ENCODE peak calls at places on chromosomes 13 and 19, in four cellular contexts. One of them, this sample, is unnamed.

GRCh38 chr13:100389617-100390016 is 199.0 kb downstream of the GGACT start:
- DNase-seq in PC-3: no peak
- DNase-seq in RPMI8226: no peak
- DNase-seq in Calu3: no peak
- DNase-seq in this sample: no peak

GRCh38 chr13:99990045-99990977 is 8.7 kb downstream of the ZIC2 start:
- DNase-seq in PC-3: no peak
- DNase-seq in RPMI8226: no peak
- DNase-seq in Calu3: no peak
- DNase-seq in this sample: no peak

GRCh38 chr19:53908106-53908932 is 759 bp upstream of the CACNG7 start:
- DNase-seq in PC-3: peak
- DNase-seq in RPMI8226: peak
- DNase-seq in Calu3: peak
- DNase-seq in this sample: peak

GRCh38 chr13:24679686-24680085 is 522 bp upstream of the ATP12A start:
- DNase-seq in PC-3: no peak
- DNase-seq in RPMI8226: no peak
- DNase-seq in Calu3: no peak
- DNase-seq in this sample: no peak

GRCh38 chr19:17327654-17328516 is 6.8 kb downstream of the ANO8 start:
- DNase-seq in PC-3: no peak
- DNase-seq in RPMI8226: no peak
- DNase-seq in Calu3: no peak
- DNase-seq in this sample: no peak

GRCh38 chr19:3233116-3233515 is 8.7 kb downstream of the CELF5 start:
- DNase-seq in PC-3: no peak
- DNase-seq in RPMI8226: no peak
- DNase-seq in Calu3: no peak
- DNase-seq in this sample: no peak

GRCh38 chr19:17002455-17002854 is 24.2 kb downstream of the CPAMD8 start:
- DNase-seq in PC-3: no peak
- DNase-seq in RPMI8226: no peak
- DNase-seq in Calu3: no peak
- DNase-seq in this sample: no peak

GRCh38 chr19:3316659-3317207 is 49.6 kb upstream of the NFIC start:
- DNase-seq in PC-3: no peak
- DNase-seq in RPMI8226: no peak
- DNase-seq in Calu3: no peak
- DNase-seq in this sample: no peak

GRCh38 chr19:51020988-51021651 is 1.6 kb upstream of the KLK10 start:
- DNase-seq in PC-3: peak
- DNase-seq in RPMI8226: peak
- DNase-seq in Calu3: peak
- DNase-seq in this sample: peak

GRCh38 chr13:73338389-73338788 is 279.6 kb downstream of the KLF5 start:
- DNase-seq in PC-3: no peak
- DNase-seq in RPMI8226: no peak
- DNase-seq in Calu3: no peak
- DNase-seq in this sample: no peak

GRCh38 chr13:101919541-101920306 is 467.2 kb downstream of the ITGBL1 start:
- DNase-seq in PC-3: no peak
- DNase-seq in RPMI8226: no peak
- DNase-seq in Calu3: peak
- DNase-seq in this sample: peak

GRCh38 chr13:76822691-76823267 is 63.4 kb downstream of the KCTD12 start:
- DNase-seq in PC-3: peak
- DNase-seq in RPMI8226: peak
- DNase-seq in Calu3: no peak
- DNase-seq in this sample: peak

GRCh38 chr19:31253816-31254551 is 95.3 kb downstream of the TSHZ3 start:
- DNase-seq in PC-3: peak
- DNase-seq in RPMI8226: peak
- DNase-seq in Calu3: no peak
- DNase-seq in this sample: peak

GRCh38 chr13:73079359-73079758 is 20.6 kb downstream of the KLF5 start:
- DNase-seq in PC-3: no peak
- DNase-seq in RPMI8226: no peak
- DNase-seq in Calu3: no peak
- DNase-seq in this sample: no peak

GRCh38 chr13:25971499-25972145 is 80.2 kb downstream of the SHISA2 start:
- DNase-seq in PC-3: peak
- DNase-seq in RPMI8226: no peak
- DNase-seq in Calu3: no peak
- DNase-seq in this sample: no peak

GRCh38 chr19:46320559-46320958 is 23.7 kb downstream of the HIF3A start:
- DNase-seq in PC-3: no peak
- DNase-seq in RPMI8226: no peak
- DNase-seq in Calu3: no peak
- DNase-seq in this sample: no peak

GRCh38 chr19:58229255-58229639 is 533 bp downstream of the ZNF544 start:
- DNase-seq in PC-3: peak
- DNase-seq in RPMI8226: peak
- DNase-seq in Calu3: peak
- DNase-seq in this sample: peak

GRCh38 chr13:80529734-80530133 is 188.8 kb upstream of the SPRY2 start:
- DNase-seq in PC-3: peak
- DNase-seq in RPMI8226: no peak
- DNase-seq in Calu3: no peak
- DNase-seq in this sample: no peak

GRCh38 chr13:28392896-28393295 is 102.0 kb downstream of the FLT1 start:
- DNase-seq in PC-3: no peak
- DNase-seq in RPMI8226: no peak
- DNase-seq in Calu3: no peak
- DNase-seq in this sample: no peak

GRCh38 chr19:2180881-2181617 is 17.3 kb downstream of the DOT1L start:
- DNase-seq in PC-3: no peak
- DNase-seq in RPMI8226: no peak
- DNase-seq in Calu3: no peak
- DNase-seq in this sample: no peak

GRCh38 chr13:64540468-64540867 is 2689.7 kb downstream of the PCDH9 start:
- DNase-seq in PC-3: no peak
- DNase-seq in RPMI8226: no peak
- DNase-seq in Calu3: no peak
- DNase-seq in this sample: no peak

GRCh38 chr13:23599083-23599925 is 29.1 kb downstream of the TNFRSF19 start:
- DNase-seq in PC-3: peak
- DNase-seq in RPMI8226: no peak
- DNase-seq in Calu3: peak
- DNase-seq in this sample: peak

GRCh38 chr13:50392977-50393376 is 377.7 kb downstream of the KCNRG start:
- DNase-seq in PC-3: no peak
- DNase-seq in RPMI8226: no peak
- DNase-seq in Calu3: no peak
- DNase-seq in this sample: no peak

GRCh38 chr19:19544257-19545127 is 6.4 kb downstream of the CILP2 start:
- DNase-seq in PC-3: no peak
- DNase-seq in RPMI8226: no peak
- DNase-seq in Calu3: no peak
- DNase-seq in this sample: no peak

GRCh38 chr19:4390017-4390861 is 10.1 kb downstream of the SH3GL1 start:
- DNase-seq in PC-3: no peak
- DNase-seq in RPMI8226: no peak
- DNase-seq in Calu3: no peak
- DNase-seq in this sample: no peak

GRCh38 chr19:4278010-4278409 is 1.1 kb upstream of the SHD start:
- DNase-seq in PC-3: no peak
- DNase-seq in RPMI8226: no peak
- DNase-seq in Calu3: no peak
- DNase-seq in this sample: no peak

GRCh38 chr19:23345838-23346237 is 49.4 kb downstream of the ZNF91 start:
- DNase-seq in PC-3: no peak
- DNase-seq in RPMI8226: no peak
- DNase-seq in Calu3: no peak
- DNase-seq in this sample: no peak

GRCh38 chr13:51955281-51955771 is 55.9 kb downstream of the ATP7B start:
- DNase-seq in PC-3: peak
- DNase-seq in RPMI8226: peak
- DNase-seq in Calu3: no peak
- DNase-seq in this sample: no peak

GRCh38 chr19:4567584-4568071 is 8.1 kb upstream of the SEMA6B start:
- DNase-seq in PC-3: peak
- DNase-seq in RPMI8226: peak
- DNase-seq in Calu3: peak
- DNase-seq in this sample: peak

GRCh38 chr19:35090160-35090794 is 25.3 kb upstream of the FXYD3 start:
- DNase-seq in PC-3: peak
- DNase-seq in RPMI8226: peak
- DNase-seq in Calu3: peak
- DNase-seq in this sample: peak

GRCh38 chr19:4454952-4455738 is 2.4 kb downstream of the UBXN6 start:
- DNase-seq in PC-3: no peak
- DNase-seq in RPMI8226: no peak
- DNase-seq in Calu3: no peak
- DNase-seq in this sample: no peak

GRCh38 chr13:23928985-23929384 is 31.7 kb upstream of the C1QTNF9B start:
- DNase-seq in PC-3: peak
- DNase-seq in RPMI8226: no peak
- DNase-seq in Calu3: no peak
- DNase-seq in this sample: peak

GRCh38 chr13:30053904-30054303 is 203.5 kb upstream of the UBL3 start:
- DNase-seq in PC-3: no peak
- DNase-seq in RPMI8226: no peak
- DNase-seq in Calu3: no peak
- DNase-seq in this sample: no peak

This sample was measured in M059J.